ENCODE peak calls at places on chromosomes 2 and 18, in four cellular contexts. G, Z, H and C are unnamed samples.

GRCh38 chr2:191691016-191691725 is 13.2 kb downstream of the NABP1 start:
- DNase-seq in G (peak; percentile 81), H (peak; percentile 47), Z (no peak), C (peak; percentile 59)

GRCh38 chr2:38446972-38447561 is 70.0 kb upstream of the ATL2 start:
- DNase-seq in H (no peak), Z (no peak), G (no peak), C (no peak)

GRCh38 chr2:25312958-25313710 is 28.6 kb downstream of the DNMT3A start:
- DNase-seq in G (no peak), H (peak; percentile 44), Z (no peak), C (no peak)

GRCh38 chr2:127174977-127175376 is 45.1 kb downstream of the CYP27C1 start:
- DNase-seq in Z (no peak), G (no peak), H (no peak), C (no peak)

GRCh38 chr2:234679151-234679765 is 182.4 kb upstream of the ARL4C start:
- DNase-seq in Z (no peak), H (no peak), G (no peak), C (no peak)

GRCh38 chr2:221836091-221836490 is 264.0 kb upstream of the EPHA4 start:
- DNase-seq in G (no peak), Z (no peak), H (no peak), C (no peak)

GRCh38 chr2:150171065-150171548 is 316.4 kb downstream of the RND3 start:
- DNase-seq in Z (no peak), H (no peak), G (no peak), C (no peak)

GRCh38 chr2:224650815-224651439 is 65.2 kb downstream of the CCDC195 start:
- DNase-seq in G (peak; percentile 57), Z (no peak), H (peak; percentile 37), C (no peak)

GRCh38 chr2:179454443-179455218 is 190.0 kb upstream of the SESTD1 start:
- DNase-seq in H (no peak), G (peak; percentile 23), Z (no peak), C (no peak)

GRCh38 chr2:68750592-68751396 is 16.2 kb downstream of the ARHGAP25 start:
- DNase-seq in Z (no peak), H (no peak), G (no peak), C (no peak)

DNA sequence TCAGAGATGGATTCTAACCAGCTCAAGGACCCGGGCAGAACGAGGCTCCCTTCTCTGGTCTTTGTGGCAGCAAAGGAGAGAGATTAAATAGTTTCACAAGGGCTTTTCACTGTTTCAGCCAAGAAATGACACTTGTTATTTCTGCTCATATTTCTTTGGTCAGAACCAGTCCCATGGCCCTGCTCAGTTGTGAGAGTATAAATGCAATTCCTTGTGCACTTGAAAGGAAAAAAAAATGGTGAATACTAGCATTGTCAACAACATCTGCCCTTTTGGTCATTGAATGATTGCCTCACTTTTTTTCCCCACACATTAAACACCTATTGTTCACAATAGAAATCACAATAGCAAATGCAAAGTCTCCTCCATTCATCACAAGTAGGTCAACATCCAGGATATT is 104.4 kb downstream of the RDH14 start:
- DNase-seq in Z (no peak), H (no peak), G (peak; percentile 11), C (no peak)
- TF ChIP-seq NR2C2 in Z (no peak), H (no peak), G (no peak), C (no peak)

DNA sequence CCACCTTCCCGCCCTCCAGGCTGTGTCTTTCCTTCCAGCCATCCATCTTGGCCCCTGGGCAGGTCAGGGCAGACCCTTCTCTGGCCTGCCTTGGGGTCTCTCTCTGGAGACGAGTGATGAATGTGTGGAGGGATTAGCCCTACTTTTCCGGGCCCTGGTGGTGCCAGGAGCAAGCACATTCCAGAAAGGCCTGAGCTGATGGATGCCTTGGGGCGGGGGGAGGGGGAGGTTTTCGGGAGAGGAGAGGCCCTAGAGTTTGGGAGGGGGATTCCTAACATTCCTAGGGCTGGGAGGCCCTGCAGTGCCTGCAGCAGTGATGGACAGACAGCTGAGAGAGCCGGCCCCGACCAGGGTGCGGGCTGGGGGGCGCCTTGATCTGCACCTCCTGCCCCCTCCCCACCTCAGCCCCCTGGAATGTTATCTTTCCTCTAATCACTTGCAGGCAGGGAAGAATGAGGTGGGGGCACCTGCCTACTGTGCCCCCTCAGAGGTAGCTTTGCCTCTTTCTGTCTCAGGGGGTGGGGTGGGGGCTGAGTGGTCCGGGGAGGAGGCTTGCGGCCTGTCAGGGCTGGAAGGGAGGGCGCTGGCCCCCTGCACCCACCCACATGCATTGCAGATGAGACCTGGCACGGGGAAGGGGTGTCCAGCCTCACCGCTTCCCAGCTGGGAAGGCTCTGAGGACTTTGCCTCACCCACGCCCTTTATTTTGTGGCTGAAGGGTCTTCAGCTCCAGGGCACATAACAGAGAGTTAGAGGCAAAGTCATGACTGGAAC is 156.2 kb downstream of the DDX1 start:
- DNase-seq in Z (peak; percentile 72), G (no peak), H (no peak), C (no peak)
- TF ChIP-seq NR2C2 in Z (no peak), G (no peak), H (no peak), C (no peak)

DNA sequence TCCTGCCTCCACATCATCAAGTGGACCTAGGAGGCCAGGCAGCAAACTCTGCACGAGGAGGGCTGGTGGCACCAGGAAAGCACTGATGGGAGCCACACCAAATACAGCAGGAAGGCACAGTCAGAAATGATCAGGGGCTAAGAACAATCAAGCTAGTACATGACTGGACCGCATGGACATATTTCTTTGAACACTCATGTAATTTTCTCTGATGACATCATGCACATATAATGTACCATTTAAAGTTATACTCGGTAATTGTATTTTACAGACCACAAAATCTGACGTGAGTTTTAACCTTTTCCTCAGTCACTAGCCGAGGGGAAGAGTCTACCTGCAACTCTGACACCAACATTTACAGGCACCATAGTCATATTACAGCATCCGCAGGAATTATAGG is 76.7 kb downstream of the XDH start:
- DNase-seq in G (no peak), H (no peak), Z (no peak), C (no peak)
- TF ChIP-seq NR2C2 in G (no peak), H (no peak), Z (no peak), C (no peak)

DNA sequence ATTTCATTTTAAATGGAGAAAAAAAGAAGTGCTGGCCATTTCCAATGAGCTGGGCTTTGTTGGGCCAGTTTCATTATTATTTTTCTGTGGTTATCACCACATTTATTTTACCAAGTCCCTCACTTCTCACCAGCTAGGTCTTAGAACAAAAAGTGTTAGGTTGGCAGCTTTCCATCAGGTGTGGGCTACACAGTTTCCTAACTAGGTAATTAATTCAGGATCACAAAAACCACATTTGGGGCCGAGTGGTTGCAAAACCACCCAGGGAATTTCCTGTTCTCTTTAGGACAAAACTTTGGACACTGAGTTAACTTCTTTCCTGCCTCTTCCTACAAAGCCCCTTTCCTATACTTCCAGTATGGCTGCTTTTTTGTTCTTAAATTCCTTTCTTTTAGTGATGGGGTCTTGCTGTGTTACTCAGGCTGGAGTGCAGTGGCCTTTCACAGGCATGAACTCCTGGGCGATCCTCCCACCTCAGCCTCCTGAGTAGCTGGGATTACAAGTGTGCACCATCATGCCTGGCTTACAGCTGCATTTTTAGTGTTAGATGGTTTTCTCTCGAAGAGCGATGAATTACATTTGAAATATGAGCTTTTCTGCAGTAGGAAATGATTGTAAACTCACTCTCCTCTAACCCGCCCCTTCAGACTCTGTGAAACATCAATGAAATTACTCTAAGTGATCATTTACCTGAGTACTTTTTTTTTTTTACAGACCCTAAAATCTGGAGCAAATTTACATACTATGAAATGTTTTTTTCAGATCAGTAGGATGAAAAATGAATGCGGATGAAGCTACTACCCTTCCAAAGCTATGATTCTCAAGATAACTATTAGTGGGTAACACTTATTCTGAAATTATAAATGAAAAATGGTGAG is 2.6 kb upstream of the ZFP36L2 start:
- DNase-seq in H (no peak), Z (no peak), G (no peak), C (no peak)
- TF ChIP-seq NR2C2 in H (no peak), Z (no peak), G (no peak), C (no peak)

GRCh38 chr2:88002359-88002707 is 14.0 kb downstream of the RNU2-63P start:
- DNase-seq in G (no peak), H (no peak), Z (no peak), C (no peak)

GRCh38 chr2:88005776-88006175 is 10.6 kb downstream of the RNU2-63P start:
- DNase-seq in H (no peak), Z (no peak), G (no peak), C (no peak)

GRCh38 chr2:88006912-88007439 is 9.4 kb downstream of the RNU2-63P start:
- DNase-seq in Z (peak; percentile 65), G (no peak), H (no peak), C (no peak)

DNA sequence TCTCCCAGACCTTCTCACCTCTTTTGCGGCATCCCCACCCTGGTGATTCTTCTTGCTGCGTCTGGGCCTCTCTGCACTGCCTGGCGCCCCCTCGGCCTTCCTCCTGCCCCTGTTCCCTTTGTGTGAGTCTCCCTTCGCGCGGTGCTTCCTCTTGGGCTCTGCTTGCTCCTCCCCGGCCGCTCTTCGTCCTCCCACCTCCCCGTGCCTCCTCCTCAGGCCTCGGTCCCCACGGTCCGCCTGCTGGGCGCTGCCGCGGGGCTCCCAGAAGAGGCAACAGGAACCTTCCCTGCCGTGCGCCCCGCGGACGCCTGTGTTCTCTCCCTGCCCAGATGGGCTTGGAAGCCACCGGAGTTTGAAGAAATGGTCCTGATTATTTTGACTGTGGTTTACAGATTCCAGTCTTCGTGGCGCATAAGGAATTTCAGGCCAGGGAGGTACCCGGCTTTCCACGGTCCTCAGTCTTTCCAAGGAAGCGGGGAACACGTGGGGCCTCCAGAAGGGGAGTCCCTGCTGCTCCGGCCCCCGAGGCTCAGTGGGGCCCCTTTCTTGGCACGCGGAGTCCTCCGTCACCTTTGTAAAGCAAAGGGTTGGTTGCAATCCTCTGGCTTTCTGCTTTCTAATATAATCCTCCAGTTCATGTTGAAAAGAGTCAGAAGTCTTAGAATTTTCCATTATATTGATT is 13.1 kb downstream of the RNU2-63P start:
- DNase-seq in G (no peak), Z (peak; percentile 57), H (no peak), C (no peak)
- TF ChIP-seq NR2C2 in G (no peak), Z (no peak), H (no peak), C (no peak)

GRCh38 chr18:8706545-8706980 is 1.2 kb downstream of the MTCL1 start:
- DNase-seq in Z (peak; percentile 21), G (no peak), H (peak; percentile 32), C (no peak)

GRCh38 chr18:8705941-8706544 is 687 bp downstream of the MTCL1 start:
- DNase-seq in G (no peak), Z (peak; percentile 19), H (no peak), C (no peak)

GRCh38 chr18:8708670-8709069 is 3.3 kb downstream of the MTCL1 start:
- DNase-seq in G (no peak), Z (no peak), H (no peak), C (no peak)

GRCh38 chr18:8707946-8708345 is 2.6 kb downstream of the MTCL1 start:
- DNase-seq in G (peak; percentile 52), Z (no peak), H (no peak), C (no peak)

GRCh38 chr18:8706981-8707940 is 1.9 kb downstream of the MTCL1 start:
- DNase-seq in G (no peak), Z (peak; percentile 67), H (no peak), C (no peak)
- TF ChIP-seq NR2C2 in G (no peak), Z (no peak), H (no peak), C (no peak)

GRCh38 chr2:203072371-203072770 is 57.7 kb downstream of the NBEAL1 start:
- DNase-seq in Z (no peak), H (no peak), G (no peak), C (no peak)

GRCh38 chr2:203083328-203083727 is 68.7 kb downstream of the NBEAL1 start:
- DNase-seq in G (no peak), Z (no peak), H (no peak), C (no peak)

GRCh38 chr2:203080447-203080846 is 65.8 kb downstream of the NBEAL1 start:
- DNase-seq in G (no peak), H (no peak), Z (no peak), C (no peak)

DNA sequence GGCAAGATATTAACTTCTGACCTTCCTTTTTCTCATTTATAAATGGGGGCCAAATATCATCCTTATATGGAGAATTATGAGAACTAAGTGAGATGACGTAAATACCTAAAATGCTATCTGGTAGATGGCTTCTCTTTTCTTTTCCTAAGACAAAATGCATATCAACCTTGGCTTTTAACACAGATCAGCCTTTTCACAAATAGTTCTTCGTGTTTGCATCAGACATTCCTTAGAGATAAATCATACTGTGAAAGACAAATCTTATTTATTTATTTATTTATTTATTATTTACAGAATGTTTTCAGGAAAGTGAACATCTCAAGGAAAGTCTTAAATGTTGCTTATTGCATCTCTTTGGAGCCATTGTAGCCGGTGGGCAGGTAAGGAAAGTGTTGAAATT is 62.8 kb downstream of the NBEAL1 start:
- DNase-seq in Z (no peak), H (no peak), G (no peak), C (no peak)
- TF ChIP-seq NR2C2 in Z (no peak), H (no peak), G (no peak), C (no peak)